ENCODE peak calls at places on chromosome 22, in eight cellular contexts. One of them, this sample, is unnamed.

GRCh38 chr22:46862418-46863324 is 100.2 kb downstream of the TBC1D22A start:
- DNase-seq in CD8-positive, alpha-beta T cell: no peak
- DNase-seq in T-cell: no peak
- DNase-seq in stimulated activated naive CD4-positive, alpha-beta T cell: no peak
- DNase-seq in HT1080: no peak
- DNase-seq in naive thymus-derived CD8-positive, alpha-beta T cell: no peak
- DNase-seq in heart right ventricle: no peak
- DNase-seq in HEK293T: no peak
- DNase-seq in this sample: no peak

GRCh38 chr22:32589007-32589406 is 114.4 kb downstream of the FBXO7 start:
- DNase-seq in HEK293T: no peak
- DNase-seq in stimulated activated naive CD4-positive, alpha-beta T cell: no peak
- DNase-seq in CD8-positive, alpha-beta T cell: no peak
- DNase-seq in naive thymus-derived CD8-positive, alpha-beta T cell: no peak
- DNase-seq in heart right ventricle: no peak
- DNase-seq in HT1080: no peak
- DNase-seq in T-cell: no peak
- DNase-seq in this sample: no peak

GRCh38 chr22:49321477-49322055 is 506.1 kb downstream of the BRD1 start:
- DNase-seq in HEK293T: no peak
- DNase-seq in naive thymus-derived CD8-positive, alpha-beta T cell: no peak
- DNase-seq in HT1080: no peak
- DNase-seq in heart right ventricle: no peak
- DNase-seq in CD8-positive, alpha-beta T cell: no peak
- DNase-seq in stimulated activated naive CD4-positive, alpha-beta T cell: no peak
- DNase-seq in T-cell: no peak
- DNase-seq in this sample: no peak

GRCh38 chr22:17121235-17122195 is at the start of gene TMEM121B:
- DNase-seq in HT1080: peak
- DNase-seq in naive thymus-derived CD8-positive, alpha-beta T cell: no peak
- DNase-seq in stimulated activated naive CD4-positive, alpha-beta T cell: no peak
- DNase-seq in T-cell: no peak
- DNase-seq in CD8-positive, alpha-beta T cell: no peak
- DNase-seq in HEK293T: peak
- DNase-seq in heart right ventricle: peak
- DNase-seq in this sample: no peak

GRCh38 chr22:26568207-26568706 is 21.7 kb downstream of the TPST2 start:
- DNase-seq in T-cell: no peak
- DNase-seq in stimulated activated naive CD4-positive, alpha-beta T cell: no peak
- DNase-seq in HT1080: no peak
- DNase-seq in HEK293T: no peak
- DNase-seq in CD8-positive, alpha-beta T cell: no peak
- DNase-seq in naive thymus-derived CD8-positive, alpha-beta T cell: no peak
- DNase-seq in heart right ventricle: no peak
- DNase-seq in this sample: no peak

GRCh38 chr22:36806824-36807223 is 10.0 kb downstream of the PVALB start:
- DNase-seq in naive thymus-derived CD8-positive, alpha-beta T cell: no peak
- DNase-seq in stimulated activated naive CD4-positive, alpha-beta T cell: no peak
- DNase-seq in T-cell: no peak
- DNase-seq in HEK293T: no peak
- DNase-seq in heart right ventricle: no peak
- DNase-seq in HT1080: no peak
- DNase-seq in CD8-positive, alpha-beta T cell: no peak
- DNase-seq in this sample: no peak

GRCh38 chr22:24146190-24146616 is 35.1 kb upstream of the SUSD2 start:
- DNase-seq in naive thymus-derived CD8-positive, alpha-beta T cell: peak
- DNase-seq in T-cell: no peak
- DNase-seq in HT1080: peak
- DNase-seq in stimulated activated naive CD4-positive, alpha-beta T cell: peak
- DNase-seq in heart right ventricle: no peak
- DNase-seq in CD8-positive, alpha-beta T cell: no peak
- DNase-seq in HEK293T: no peak
- DNase-seq in this sample: no peak

GRCh38 chr22:38733329-38734202 is 22.2 kb downstream of the SUN2 start:
- DNase-seq in heart right ventricle: peak
- DNase-seq in HEK293T: peak
- DNase-seq in naive thymus-derived CD8-positive, alpha-beta T cell: peak
- DNase-seq in CD8-positive, alpha-beta T cell: no peak
- DNase-seq in T-cell: peak
- DNase-seq in stimulated activated naive CD4-positive, alpha-beta T cell: peak
- DNase-seq in HT1080: no peak
- DNase-seq in this sample: peak

GRCh38 chr22:17258015-17258827 is 39.0 kb upstream of the ADA2 start:
- DNase-seq in CD8-positive, alpha-beta T cell: peak
- DNase-seq in stimulated activated naive CD4-positive, alpha-beta T cell: no peak
- DNase-seq in heart right ventricle: peak
- DNase-seq in HEK293T: no peak
- DNase-seq in HT1080: peak
- DNase-seq in T-cell: peak
- DNase-seq in naive thymus-derived CD8-positive, alpha-beta T cell: no peak
- DNase-seq in this sample: peak

GRCh38 chr22:28920757-28921584 is 37.6 kb downstream of the ZNRF3 start:
- DNase-seq in naive thymus-derived CD8-positive, alpha-beta T cell: no peak
- DNase-seq in HEK293T: no peak
- DNase-seq in T-cell: no peak
- DNase-seq in stimulated activated naive CD4-positive, alpha-beta T cell: no peak
- DNase-seq in HT1080: no peak
- DNase-seq in heart right ventricle: no peak
- DNase-seq in CD8-positive, alpha-beta T cell: no peak
- DNase-seq in this sample: no peak

GRCh38 chr22:31122532-31123291 is at the start of gene INPP5J:
- DNase-seq in HEK293T: peak
- DNase-seq in CD8-positive, alpha-beta T cell: no peak
- DNase-seq in HT1080: peak
- DNase-seq in heart right ventricle: peak
- DNase-seq in T-cell: no peak
- DNase-seq in naive thymus-derived CD8-positive, alpha-beta T cell: no peak
- DNase-seq in stimulated activated naive CD4-positive, alpha-beta T cell: no peak
- DNase-seq in this sample: no peak

GRCh38 chr22:38461414-38462081 is 6.3 kb upstream of the KDELR3 start:
- DNase-seq in HEK293T: peak
- DNase-seq in CD8-positive, alpha-beta T cell: peak
- DNase-seq in HT1080: peak
- DNase-seq in stimulated activated naive CD4-positive, alpha-beta T cell: no peak
- DNase-seq in naive thymus-derived CD8-positive, alpha-beta T cell: no peak
- DNase-seq in heart right ventricle: peak
- DNase-seq in T-cell: peak
- DNase-seq in this sample: peak

GRCh38 chr22:50423956-50424355 is 50.9 kb downstream of the SBF1 start:
- DNase-seq in HEK293T: no peak
- DNase-seq in HT1080: no peak
- DNase-seq in naive thymus-derived CD8-positive, alpha-beta T cell: no peak
- DNase-seq in heart right ventricle: no peak
- DNase-seq in stimulated activated naive CD4-positive, alpha-beta T cell: no peak
- DNase-seq in T-cell: no peak
- DNase-seq in CD8-positive, alpha-beta T cell: no peak
- DNase-seq in this sample: no peak

GRCh38 chr22:29071261-29072045 is 1.4 kb upstream of the KREMEN1 start:
- DNase-seq in naive thymus-derived CD8-positive, alpha-beta T cell: peak
- DNase-seq in T-cell: no peak
- DNase-seq in HEK293T: peak
- DNase-seq in heart right ventricle: peak
- DNase-seq in CD8-positive, alpha-beta T cell: no peak
- DNase-seq in stimulated activated naive CD4-positive, alpha-beta T cell: peak
- DNase-seq in HT1080: no peak
- DNase-seq in this sample: peak

GRCh38 chr22:37187891-37188761 is at the start of gene C1QTNF6:
- DNase-seq in naive thymus-derived CD8-positive, alpha-beta T cell: no peak
- DNase-seq in stimulated activated naive CD4-positive, alpha-beta T cell: no peak
- DNase-seq in heart right ventricle: peak
- DNase-seq in HEK293T: no peak
- DNase-seq in CD8-positive, alpha-beta T cell: no peak
- DNase-seq in HT1080: peak
- DNase-seq in T-cell: no peak
- DNase-seq in this sample: no peak

GRCh38 chr22:40238425-40239344 is 61.0 kb downstream of the TNRC6B start:
- DNase-seq in heart right ventricle: no peak
- DNase-seq in stimulated activated naive CD4-positive, alpha-beta T cell: no peak
- DNase-seq in CD8-positive, alpha-beta T cell: no peak
- DNase-seq in naive thymus-derived CD8-positive, alpha-beta T cell: no peak
- DNase-seq in HT1080: peak
- DNase-seq in T-cell: no peak
- DNase-seq in HEK293T: no peak
- DNase-seq in this sample: no peak

GRCh38 chr22:29456211-29456671 is 17.9 kb downstream of the RFPL1 start:
- DNase-seq in CD8-positive, alpha-beta T cell: no peak
- DNase-seq in naive thymus-derived CD8-positive, alpha-beta T cell: no peak
- DNase-seq in stimulated activated naive CD4-positive, alpha-beta T cell: no peak
- DNase-seq in HT1080: no peak
- DNase-seq in HEK293T: no peak
- DNase-seq in T-cell: no peak
- DNase-seq in heart right ventricle: no peak
- DNase-seq in this sample: no peak

GRCh38 chr22:44147036-44147645 is 33.6 kb upstream of the PARVG start:
- DNase-seq in naive thymus-derived CD8-positive, alpha-beta T cell: no peak
- DNase-seq in HEK293T: no peak
- DNase-seq in HT1080: no peak
- DNase-seq in heart right ventricle: no peak
- DNase-seq in stimulated activated naive CD4-positive, alpha-beta T cell: no peak
- DNase-seq in T-cell: no peak
- DNase-seq in CD8-positive, alpha-beta T cell: no peak
- DNase-seq in this sample: no peak

GRCh38 chr22:46079861-46080821 is 70.2 kb upstream of the PPARA start:
- DNase-seq in naive thymus-derived CD8-positive, alpha-beta T cell: no peak
- DNase-seq in HEK293T: no peak
- DNase-seq in HT1080: peak
- DNase-seq in heart right ventricle: peak
- DNase-seq in T-cell: no peak
- DNase-seq in stimulated activated naive CD4-positive, alpha-beta T cell: no peak
- DNase-seq in CD8-positive, alpha-beta T cell: no peak
- DNase-seq in this sample: no peak

GRCh38 chr22:26669060-26669481 is 11.7 kb downstream of the MIAT start:
- DNase-seq in heart right ventricle: no peak
- DNase-seq in CD8-positive, alpha-beta T cell: no peak
- DNase-seq in HEK293T: peak
- DNase-seq in HT1080: peak
- DNase-seq in stimulated activated naive CD4-positive, alpha-beta T cell: no peak
- DNase-seq in T-cell: no peak
- DNase-seq in naive thymus-derived CD8-positive, alpha-beta T cell: no peak
- DNase-seq in this sample: no peak

GRCh38 chr22:24406322-24407277 is 20.8 kb upstream of the ADORA2A start:
- DNase-seq in CD8-positive, alpha-beta T cell: no peak
- DNase-seq in stimulated activated naive CD4-positive, alpha-beta T cell: no peak
- DNase-seq in T-cell: no peak
- DNase-seq in HT1080: no peak
- DNase-seq in HEK293T: no peak
- DNase-seq in heart right ventricle: no peak
- DNase-seq in naive thymus-derived CD8-positive, alpha-beta T cell: no peak
- DNase-seq in this sample: no peak

This sample was measured in activated T-helper 9 cell treated with anti-CD3 and anti-CD28 coated beads, Interleukin-2, amount 50 U/mL, for 16 hours.